ENCODE peak calls at places on chromosomes 6 and 20, in eight cellular contexts. One of them, this sample, is unnamed.

GRCh38 chr20:4512891-4513550 is 208.7 kb upstream of the PRND start:
- DNase-seq in epithelial cell of prostate: peak; percentile 75
- DNase-seq in left ventricle myocardium inferior: no peak
- DNase-seq in tibial artery: no peak
- DNase-seq in IMR-90: peak; percentile 95
- DNase-seq in RWPE1: peak; percentile 88
- DNase-seq in trophoblast cell: no peak
- DNase-seq in kidney: no peak
- DNase-seq in this sample: no peak

GRCh38 chr6:129448965-129449364 is 261.0 kb downstream of the ARHGAP18 start:
- DNase-seq in trophoblast cell: no peak
- DNase-seq in kidney: no peak
- DNase-seq in tibial artery: no peak
- DNase-seq in IMR-90: no peak
- DNase-seq in epithelial cell of prostate: no peak
- DNase-seq in left ventricle myocardium inferior: no peak
- DNase-seq in RWPE1: no peak
- DNase-seq in this sample: no peak

GRCh38 chr6:49937017-49937416 is 26.9 kb downstream of the DEFB114 start:
- DNase-seq in left ventricle myocardium inferior: no peak
- DNase-seq in epithelial cell of prostate: no peak
- DNase-seq in kidney: no peak
- DNase-seq in tibial artery: no peak
- DNase-seq in RWPE1: no peak
- DNase-seq in trophoblast cell: no peak
- DNase-seq in IMR-90: no peak
- DNase-seq in this sample: no peak

GRCh38 chr20:13771853-13772453 is 12.8 kb downstream of the ESF1 start:
- DNase-seq in epithelial cell of prostate: no peak
- DNase-seq in trophoblast cell: no peak
- DNase-seq in RWPE1: peak; percentile 21
- DNase-seq in kidney: no peak
- DNase-seq in left ventricle myocardium inferior: no peak
- DNase-seq in tibial artery: no peak
- DNase-seq in IMR-90: peak; percentile 27
- DNase-seq in this sample: no peak

GRCh38 chr20:63183422-63184146 is 32.3 kb downstream of the YTHDF1 start:
- DNase-seq in RWPE1: peak; percentile 70
- DNase-seq in left ventricle myocardium inferior: no peak
- DNase-seq in epithelial cell of prostate: no peak
- DNase-seq in tibial artery: no peak
- DNase-seq in kidney: peak; percentile 61
- DNase-seq in IMR-90: no peak
- DNase-seq in trophoblast cell: peak; percentile 20
- DNase-seq in this sample: peak; percentile 27

GRCh38 chr20:5270608-5271007 is 46.1 kb downstream of the PROKR2 start:
- DNase-seq in trophoblast cell: no peak
- DNase-seq in epithelial cell of prostate: no peak
- DNase-seq in kidney: no peak
- DNase-seq in IMR-90: no peak
- DNase-seq in tibial artery: no peak
- DNase-seq in left ventricle myocardium inferior: no peak
- DNase-seq in RWPE1: no peak
- DNase-seq in this sample: no peak

GRCh38 chr6:4577406-4577805 is 198.8 kb upstream of the CDYL start:
- DNase-seq in tibial artery: no peak
- DNase-seq in epithelial cell of prostate: peak; percentile 63
- DNase-seq in RWPE1: no peak
- DNase-seq in trophoblast cell: no peak
- DNase-seq in IMR-90: peak; percentile 99
- DNase-seq in kidney: no peak
- DNase-seq in left ventricle myocardium inferior: no peak
- DNase-seq in this sample: no peak

GRCh38 chr6:79635179-79635578 is 4.0 kb downstream of the SH3BGRL2 start:
- DNase-seq in trophoblast cell: no peak
- DNase-seq in kidney: no peak
- DNase-seq in left ventricle myocardium inferior: no peak
- DNase-seq in tibial artery: no peak
- DNase-seq in epithelial cell of prostate: peak; percentile 43
- DNase-seq in RWPE1: peak; percentile 78
- DNase-seq in IMR-90: peak; percentile 65
- DNase-seq in this sample: no peak

GRCh38 chr6:88848870-88849269 is 114.5 kb downstream of the RNGTT start:
- DNase-seq in kidney: no peak
- DNase-seq in tibial artery: no peak
- DNase-seq in IMR-90: no peak
- DNase-seq in trophoblast cell: no peak
- DNase-seq in RWPE1: no peak
- DNase-seq in left ventricle myocardium inferior: no peak
- DNase-seq in epithelial cell of prostate: no peak
- DNase-seq in this sample: no peak

GRCh38 chr6:145310116-145310515 is 425.2 kb downstream of the EPM2A start:
- DNase-seq in RWPE1: no peak
- DNase-seq in left ventricle myocardium inferior: no peak
- DNase-seq in epithelial cell of prostate: no peak
- DNase-seq in tibial artery: no peak
- DNase-seq in IMR-90: peak; percentile 79
- DNase-seq in kidney: no peak
- DNase-seq in trophoblast cell: no peak
- DNase-seq in this sample: no peak

GRCh38 chr20:58712823-58713731 is 20.5 kb downstream of the NPEPL1 start:
- DNase-seq in epithelial cell of prostate: no peak
- DNase-seq in trophoblast cell: no peak
- DNase-seq in kidney: peak; percentile 56
- DNase-seq in RWPE1: no peak
- DNase-seq in tibial artery: no peak
- DNase-seq in left ventricle myocardium inferior: peak; percentile 6
- DNase-seq in IMR-90: no peak
- DNase-seq in this sample: peak; percentile 5

GRCh38 chr6:21594427-21595264 is 1.1 kb downstream of the SOX4 start:
- DNase-seq in kidney: peak; percentile 91
- DNase-seq in IMR-90: peak; percentile 63
- DNase-seq in RWPE1: peak; percentile 40
- DNase-seq in epithelial cell of prostate: no peak
- DNase-seq in trophoblast cell: peak; percentile 25
- DNase-seq in left ventricle myocardium inferior: peak; percentile 65
- DNase-seq in tibial artery: peak; percentile 60
- DNase-seq in this sample: peak; percentile 60

GRCh38 chr6:34671801-34672656 is 24.5 kb downstream of the ILRUN start:
- DNase-seq in IMR-90: peak; percentile 55
- DNase-seq in RWPE1: peak; percentile 80
- DNase-seq in tibial artery: peak; percentile 36
- DNase-seq in trophoblast cell: no peak
- DNase-seq in epithelial cell of prostate: no peak
- DNase-seq in left ventricle myocardium inferior: no peak
- DNase-seq in kidney: no peak
- DNase-seq in this sample: peak; percentile 68

GRCh38 chr20:62711703-62712101 is 3.1 kb downstream of the NTSR1 start:
- DNase-seq in left ventricle myocardium inferior: no peak
- DNase-seq in kidney: peak; percentile 57
- DNase-seq in RWPE1: no peak
- DNase-seq in tibial artery: no peak
- DNase-seq in epithelial cell of prostate: no peak
- DNase-seq in trophoblast cell: no peak
- DNase-seq in IMR-90: no peak
- DNase-seq in this sample: peak; percentile 34

GRCh38 chr6:32855467-32856174 is 1.6 kb downstream of the PSMB9 start:
- DNase-seq in tibial artery: no peak
- DNase-seq in kidney: no peak
- DNase-seq in epithelial cell of prostate: no peak
- DNase-seq in IMR-90: no peak
- DNase-seq in RWPE1: no peak
- DNase-seq in trophoblast cell: peak; percentile 61
- DNase-seq in left ventricle myocardium inferior: no peak
- DNase-seq in this sample: no peak

GRCh38 chr6:17358515-17358914 is 34.9 kb upstream of the CAP2 start:
- DNase-seq in tibial artery: no peak
- DNase-seq in left ventricle myocardium inferior: no peak
- DNase-seq in RWPE1: no peak
- DNase-seq in epithelial cell of prostate: no peak
- DNase-seq in IMR-90: no peak
- DNase-seq in kidney: no peak
- DNase-seq in trophoblast cell: no peak
- DNase-seq in this sample: no peak
- H3K27ac ChIP-seq in tibial artery: no peak overlapping the region
- H3K27ac ChIP-seq in left ventricle myocardium inferior: no peak overlapping the region
- H3K27ac ChIP-seq in RWPE1: no peak overlapping the region
- H3K27ac ChIP-seq in epithelial cell of prostate: no peak overlapping the region
- H3K27ac ChIP-seq in IMR-90: no peak overlapping the region
- H3K27ac ChIP-seq in kidney: no peak overlapping the region
- H3K27ac ChIP-seq in trophoblast cell: no peak overlapping the region
- H3K27ac ChIP-seq in this sample: no peak overlapping the region

DNA sequence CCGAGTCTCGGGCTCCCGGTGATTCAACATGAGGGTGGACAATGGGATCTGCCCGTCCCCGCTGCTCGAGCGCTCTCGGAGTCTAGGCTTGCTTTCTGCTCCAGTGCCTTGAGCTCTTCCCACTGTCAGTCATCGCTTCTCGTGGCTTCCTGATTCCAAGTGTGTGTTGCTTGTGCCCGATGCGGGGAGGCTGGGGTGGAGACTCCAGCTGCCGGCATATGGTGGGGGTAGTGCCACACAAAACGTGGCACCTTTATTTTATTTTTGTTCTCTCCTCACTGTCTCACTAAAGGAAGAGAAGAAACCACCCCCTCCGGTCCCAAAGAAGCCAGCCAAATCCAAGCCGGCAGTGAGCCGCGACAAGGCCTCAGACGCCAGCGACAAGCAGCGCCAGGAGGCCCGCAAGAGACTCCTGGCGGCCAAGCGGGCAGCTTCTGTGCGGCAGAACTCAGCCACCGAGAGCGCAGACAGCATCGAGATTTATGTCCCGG is 14.8 kb upstream of the MYL9 start:
- DNase-seq in trophoblast cell: no peak
- DNase-seq in epithelial cell of prostate: no peak
- DNase-seq in IMR-90: no peak
- DNase-seq in tibial artery: no peak
- DNase-seq in kidney: no peak
- DNase-seq in left ventricle myocardium inferior: no peak
- DNase-seq in RWPE1: no peak
- DNase-seq in this sample: no peak
- H3K27ac ChIP-seq in trophoblast cell: no peak overlapping the region
- H3K27ac ChIP-seq in epithelial cell of prostate: no peak overlapping the region
- H3K27ac ChIP-seq in IMR-90: no peak overlapping the region
- H3K27ac ChIP-seq in tibial artery: peak overlapping the region; percentile 49
- H3K27ac ChIP-seq in kidney: no peak overlapping the region
- H3K27ac ChIP-seq in left ventricle myocardium inferior: no peak overlapping the region
- H3K27ac ChIP-seq in RWPE1: peak overlapping the region; percentile 18
- H3K27ac ChIP-seq in this sample: peak overlapping the region; percentile 48

GRCh38 chr20:25018425-25018824 is 25.9 kb upstream of the APMAP start:
- DNase-seq in kidney: peak; percentile 9
- DNase-seq in IMR-90: no peak
- DNase-seq in left ventricle myocardium inferior: no peak
- DNase-seq in epithelial cell of prostate: no peak
- DNase-seq in RWPE1: no peak
- DNase-seq in tibial artery: no peak
- DNase-seq in trophoblast cell: no peak
- DNase-seq in this sample: no peak

GRCh38 chr20:25018841-25019240 is 26.3 kb upstream of the APMAP start:
- DNase-seq in trophoblast cell: no peak
- DNase-seq in tibial artery: peak; percentile 7
- DNase-seq in kidney: peak; percentile 14
- DNase-seq in RWPE1: no peak
- DNase-seq in IMR-90: no peak
- DNase-seq in left ventricle myocardium inferior: no peak
- DNase-seq in epithelial cell of prostate: no peak
- DNase-seq in this sample: no peak

GRCh38 chr20:25020345-25020744 is 27.8 kb upstream of the APMAP start:
- DNase-seq in epithelial cell of prostate: no peak
- DNase-seq in kidney: peak; percentile 36
- DNase-seq in RWPE1: no peak
- DNase-seq in left ventricle myocardium inferior: no peak
- DNase-seq in tibial artery: peak; percentile 0
- DNase-seq in trophoblast cell: no peak
- DNase-seq in IMR-90: no peak
- DNase-seq in this sample: peak; percentile 3

GRCh38 chr20:25020901-25021301 is 28.4 kb upstream of the APMAP start:
- DNase-seq in trophoblast cell: no peak
- DNase-seq in epithelial cell of prostate: no peak
- DNase-seq in RWPE1: no peak
- DNase-seq in left ventricle myocardium inferior: peak; percentile 52
- DNase-seq in kidney: peak; percentile 44
- DNase-seq in IMR-90: no peak
- DNase-seq in tibial artery: peak; percentile 7
- DNase-seq in this sample: peak; percentile 2

DNA sequence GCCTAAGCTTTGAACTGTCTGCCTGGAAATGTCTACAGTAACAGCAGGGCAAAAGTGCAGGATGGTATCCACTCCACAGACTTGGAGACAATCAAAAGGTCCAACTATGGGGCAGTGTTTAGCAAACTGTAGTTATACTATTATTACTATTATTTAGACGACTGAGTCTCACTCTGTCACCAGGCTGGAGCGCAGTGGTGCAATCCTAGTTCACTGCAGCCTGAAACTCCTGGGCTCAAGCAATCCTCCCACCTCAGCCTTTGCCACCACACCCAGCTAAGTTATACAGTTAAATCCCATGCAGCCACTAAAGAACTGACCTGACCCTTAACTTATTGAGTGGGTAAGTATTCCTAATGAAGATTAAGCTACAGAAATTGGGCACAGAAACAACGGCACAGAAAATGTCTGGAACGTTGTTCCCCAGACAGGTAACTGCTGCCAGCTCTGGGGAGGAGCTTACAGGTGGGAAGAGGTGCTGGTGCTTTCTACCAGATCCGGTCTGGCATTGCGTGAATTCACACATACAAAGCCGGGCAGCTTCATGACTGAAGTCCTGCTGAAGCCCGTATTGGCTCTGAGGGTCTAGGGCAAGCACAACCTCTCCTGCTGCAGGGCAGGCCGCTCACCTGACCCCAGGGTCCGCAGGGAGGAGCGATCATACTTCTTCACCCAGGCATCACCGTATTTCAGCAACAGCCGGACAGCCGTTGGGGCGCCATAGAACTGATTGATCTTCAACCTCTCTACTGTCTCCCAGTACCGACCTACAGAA is 27.0 kb upstream of the APMAP start:
- DNase-seq in trophoblast cell: no peak
- DNase-seq in left ventricle myocardium inferior: no peak
- DNase-seq in epithelial cell of prostate: no peak
- DNase-seq in RWPE1: no peak
- DNase-seq in kidney: peak; percentile 22
- DNase-seq in tibial artery: peak; percentile 11
- DNase-seq in IMR-90: no peak
- DNase-seq in this sample: peak; percentile 4
- H3K27ac ChIP-seq in trophoblast cell: no peak overlapping the region
- H3K27ac ChIP-seq in left ventricle myocardium inferior: no peak overlapping the region
- H3K27ac ChIP-seq in epithelial cell of prostate: no peak overlapping the region
- H3K27ac ChIP-seq in RWPE1: no peak overlapping the region
- H3K27ac ChIP-seq in kidney: no peak overlapping the region
- H3K27ac ChIP-seq in tibial artery: no peak overlapping the region
- H3K27ac ChIP-seq in IMR-90: no peak overlapping the region
- H3K27ac ChIP-seq in this sample: no peak overlapping the region

DNA sequence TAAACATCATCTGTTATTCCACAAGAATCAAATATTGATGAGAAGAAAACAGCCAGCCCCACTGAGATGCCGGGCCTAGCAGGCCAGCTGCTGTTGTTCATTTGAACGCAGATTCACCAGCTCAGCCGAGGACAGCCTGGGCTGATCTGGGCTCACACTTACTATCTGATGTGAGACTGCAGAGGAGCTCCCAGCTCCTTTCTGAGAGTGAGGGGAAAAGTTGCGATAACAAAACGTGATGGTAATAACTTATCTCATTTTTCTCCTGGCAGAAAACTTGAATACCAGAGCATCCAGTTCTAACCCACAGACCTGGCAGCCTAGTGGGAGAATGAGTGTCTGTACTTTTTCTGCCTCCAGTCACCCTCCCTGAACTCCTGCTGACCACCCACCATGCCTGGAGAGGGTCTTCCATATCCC is 14.5 kb upstream of the BNIP5 start:
- DNase-seq in IMR-90: peak; percentile 46
- DNase-seq in RWPE1: no peak
- DNase-seq in tibial artery: peak; percentile 18
- DNase-seq in trophoblast cell: peak; percentile 48
- DNase-seq in left ventricle myocardium inferior: no peak
- DNase-seq in epithelial cell of prostate: no peak
- DNase-seq in kidney: no peak
- DNase-seq in this sample: no peak
- H3K27ac ChIP-seq in IMR-90: no peak overlapping the region
- H3K27ac ChIP-seq in RWPE1: no peak overlapping the region
- H3K27ac ChIP-seq in tibial artery: peak overlapping the region; percentile 62
- H3K27ac ChIP-seq in trophoblast cell: no peak overlapping the region
- H3K27ac ChIP-seq in left ventricle myocardium inferior: no peak overlapping the region
- H3K27ac ChIP-seq in epithelial cell of prostate: no peak overlapping the region
- H3K27ac ChIP-seq in kidney: peak overlapping the region; percentile 29
- H3K27ac ChIP-seq in this sample: no peak overlapping the region